ENCODE peak calls at places on chromosomes 1 and 21, in four cellular contexts. D is upper lobe of left lung, Z is body of pancreas, T is right lobe of liver. F is an unnamed sample. For H3K4me1, the result is how much of the 10 kb centered on the place peaks cover.

GRCh38 chr1:151613275-151613867 is 1.5 kb downstream of the SNX27 start:
- DNase-seq in D (no peak), T (no peak), Z (no peak), F (no peak)

GRCh38 chr1:235401251-235401650 is 34.0 kb downstream of the TBCE start:
- DNase-seq in Z (no peak), D (no peak), T (peak), F (no peak)

GRCh38 chr1:206834711-206835110 is 30.7 kb upstream of the IL20 start:
- DNase-seq in Z (no peak), D (peak), T (no peak), F (no peak)

GRCh38 chr1:31574749-31575372 is 1.5 kb upstream of the TINAGL1 start:
- DNase-seq in Z (no peak), T (no peak), D (no peak), F (no peak)

GRCh38 chr1:234997201-234998173 is 131.2 kb downstream of the TOMM20 start:
- DNase-seq in D (peak), Z (peak), T (peak), F (peak)

GRCh38 chr1:154698320-154699096 is 90.5 kb upstream of the ADAR start:
- DNase-seq in D (no peak), T (peak), Z (peak), F (no peak)

GRCh38 chr1:35062518-35063196 is 16.5 kb upstream of the ZMYM1 start:
- DNase-seq in T (no peak), D (no peak), Z (no peak), F (no peak)

GRCh38 chr1:45543599-45544417 is 6.8 kb upstream of the AKR1A1 start:
- DNase-seq in D (peak), Z (peak), T (peak), F (peak)

GRCh38 chr1:119827010-119827409 is 15.8 kb upstream of the REG4 start:
- DNase-seq in D (no peak), T (no peak), Z (no peak), F (no peak)

GRCh38 chr1:42848823-42849537 is 2.6 kb downstream of the ZNF691 start:
- DNase-seq in Z (no peak), D (no peak), T (no peak), F (no peak)
- H3K4me1 ChIP-seq in Z (under half), D (under half), T (under half), F (under half)

DNA sequence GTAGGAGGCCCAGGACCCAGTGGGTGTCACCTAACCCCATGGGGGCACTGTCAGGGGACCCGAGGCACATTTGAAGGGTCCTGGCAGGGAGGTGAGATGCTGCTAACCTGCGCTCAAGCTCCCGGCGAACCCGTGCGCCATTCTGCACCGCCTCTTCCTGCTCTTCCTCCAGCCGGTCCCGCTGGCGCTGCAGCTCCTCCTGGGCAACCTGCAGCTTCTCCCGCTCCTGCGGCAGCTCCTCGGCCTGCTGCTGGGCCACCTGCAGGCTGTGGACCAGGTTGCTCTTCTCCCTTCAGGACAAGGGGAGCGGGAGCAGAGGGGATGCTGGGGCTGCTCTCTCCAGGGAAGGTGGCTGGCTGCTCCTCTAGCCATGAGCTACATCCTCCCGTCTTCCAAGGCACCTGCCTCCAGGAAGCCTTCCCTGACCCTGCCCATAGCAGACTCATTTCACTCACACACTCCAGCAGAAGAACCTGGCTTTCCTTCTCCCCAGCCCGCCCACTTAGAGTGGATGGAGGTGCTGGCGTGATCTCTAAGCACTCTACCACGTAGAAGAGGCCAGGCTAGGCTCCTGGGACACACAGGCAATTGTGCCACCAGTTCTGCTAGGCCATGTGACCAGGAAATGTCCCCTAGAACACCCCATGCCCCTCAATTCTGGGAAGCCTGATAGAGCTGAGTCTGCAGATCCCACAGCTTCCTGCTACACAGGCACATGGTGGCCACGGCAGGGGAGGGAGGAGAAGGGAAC is 15.2 kb upstream of the NBPF1 start:
- DNase-seq in Z (peak), T (peak), D (peak), F (peak)
- TF ChIP-seq POLR2A in Z (no peak), T (no peak), D (no peak), F (no peak)

GRCh38 chr1:93584238-93585003 is 97.2 kb downstream of the BCAR3 start:
- DNase-seq in D (no peak), T (no peak), Z (peak), F (no peak)
- H3K27ac ChIP-seq in D (peak), T (peak), Z (peak), F (peak)

GRCh38 chr1:61448934-61449368 is 276.0 kb downstream of the TM2D1 start:
- DNase-seq in T (no peak), D (no peak), Z (peak), F (no peak)
- H3K4me1 ChIP-seq in T (under half), D (under half), Z (under half), F (half or more)

DNA sequence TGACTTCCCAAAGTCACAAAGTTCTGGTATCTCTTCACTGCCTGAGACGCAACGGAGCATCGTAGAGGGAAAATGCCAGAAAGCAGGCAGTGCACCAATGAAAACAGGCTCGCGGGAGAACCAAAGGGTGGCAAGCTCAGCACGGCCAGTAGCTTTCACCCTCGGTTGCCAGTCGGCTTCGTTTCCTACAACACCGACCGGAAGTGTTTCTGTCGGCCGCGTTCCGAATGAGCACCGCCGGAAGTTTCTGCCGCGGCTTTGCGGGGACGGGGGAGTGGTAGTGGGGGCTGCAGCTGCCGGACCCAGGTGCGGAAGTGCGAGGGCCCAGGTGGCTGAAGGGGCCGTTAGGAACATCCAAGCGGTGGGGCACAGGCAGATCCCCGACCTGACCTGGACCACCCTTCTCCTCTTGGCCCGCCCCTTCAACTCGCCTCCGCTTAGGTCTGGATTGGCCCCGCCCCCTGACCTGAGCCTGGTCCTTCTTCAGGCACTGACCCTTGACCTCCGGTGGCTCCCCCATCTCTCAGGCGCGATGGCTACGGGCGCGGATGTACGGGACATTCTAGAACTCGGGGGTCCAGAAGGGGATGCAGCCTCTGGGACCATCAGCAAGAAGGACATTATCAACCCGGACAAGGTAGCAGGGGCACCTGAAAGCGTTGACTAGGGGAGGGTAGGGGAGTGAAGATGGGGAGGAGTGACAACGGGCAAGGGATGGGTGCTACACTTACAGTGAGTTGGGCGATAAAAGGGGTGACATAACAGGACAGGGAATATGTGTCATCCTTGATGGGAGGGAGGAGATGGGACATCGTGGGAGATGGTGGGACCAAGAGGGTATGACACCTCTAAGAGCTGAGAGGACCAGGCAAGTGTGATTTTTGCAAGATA is at the start of gene DMAP1:
- DNase-seq in Z (peak), T (peak), D (peak), F (peak)
- TF ChIP-seq POLR2A in Z (peak), T (no peak), D (peak), F (no peak)

DNA sequence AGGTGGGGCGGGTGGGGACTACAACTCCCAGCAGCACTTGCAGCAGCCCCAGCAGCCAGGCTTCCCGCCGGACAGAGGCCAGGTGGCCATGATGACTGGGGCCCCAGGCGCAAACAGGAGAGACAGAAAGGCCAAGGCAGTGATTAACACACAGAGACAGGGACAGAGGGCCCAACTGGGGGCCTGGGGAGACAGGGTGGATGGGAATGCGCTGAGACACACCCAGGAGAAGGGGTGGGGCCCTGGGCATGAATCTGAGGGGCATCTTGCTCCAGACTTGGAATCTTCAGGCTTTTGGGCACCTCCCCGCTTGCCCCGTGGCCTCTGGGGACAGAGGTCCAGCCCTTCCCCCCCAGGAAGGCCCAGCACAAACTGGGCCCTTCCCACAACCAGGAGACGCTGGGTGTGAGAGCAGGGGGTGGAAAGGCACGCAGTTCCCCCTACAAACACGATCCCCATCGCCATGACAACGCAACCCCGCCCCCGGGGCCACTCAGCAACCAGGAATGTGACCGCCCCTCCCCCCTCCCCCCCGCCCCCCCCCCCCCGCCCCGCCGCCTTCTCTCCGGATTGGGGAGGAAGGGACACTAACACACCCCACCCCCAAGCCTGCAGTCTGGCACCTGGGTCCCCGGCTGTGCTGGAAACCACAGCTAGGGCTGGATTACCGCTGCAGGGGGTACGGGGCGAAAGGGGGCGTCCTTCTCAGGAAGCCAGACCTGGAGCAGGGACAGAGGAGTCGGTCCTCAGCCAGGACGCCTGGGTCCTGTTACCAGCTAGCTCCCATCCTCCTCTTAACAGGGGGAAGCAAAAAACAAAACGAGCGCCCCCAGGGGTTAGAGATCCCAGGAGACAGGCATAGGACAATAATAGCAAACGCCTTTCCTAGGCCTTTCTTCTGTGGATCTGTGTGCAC is 4.5 kb downstream of the HDGF start:
- DNase-seq in Z (peak), D (peak), T (peak), F (peak)
- H3K27ac ChIP-seq in Z (peak), D (peak), T (peak), F (peak)

GRCh38 chr21:44911384-44912157 is 9.1 kb downstream of the ITGB2 start:
- DNase-seq in D (peak), T (peak), Z (peak), F (peak)
- H3K4me1 ChIP-seq in D (half or more), T (under half), Z (under half), F (under half)

GRCh38 chr1:15953294-15953771 is 22.6 kb downstream of the ZBTB17 start:
- DNase-seq in D (no peak), T (no peak), Z (no peak), F (no peak)

GRCh38 chr1:15951341-15952153 is 24.4 kb downstream of the ZBTB17 start:
- DNase-seq in Z (no peak), D (no peak), T (no peak), F (no peak)

GRCh38 chr1:15954316-15954715 is 21.6 kb downstream of the ZBTB17 start:
- DNase-seq in Z (no peak), T (no peak), D (no peak), F (no peak)

GRCh38 chr1:15953791-15954201 is 22.1 kb downstream of the ZBTB17 start:
- DNase-seq in Z (no peak), D (no peak), T (no peak), F (no peak)

GRCh38 chr1:15952317-15953258 is 23.3 kb downstream of the ZBTB17 start:
- DNase-seq in D (peak), T (peak), Z (no peak), F (no peak)
- TF ChIP-seq POLR2A in D (peak), T (no peak), Z (no peak), F (no peak)